ENCODE peak calls at places on chromosomes 5 and 9, in five cellular contexts. One of them, this sample, is unnamed.

GRCh38 chr9:99129091-99129490 is 24.2 kb downstream of the TGFBR1 start:
- DNase-seq in fibroblast of lung: no peak
- DNase-seq in mammary epithelial cell: peak
- DNase-seq in neural progenitor cell: no peak
- DNase-seq in astrocyte: no peak
- DNase-seq in this sample: no peak

GRCh38 chr5:163079618-163080017 is 357.8 kb upstream of the CCNG1 start:
- DNase-seq in fibroblast of lung: peak
- DNase-seq in mammary epithelial cell: no peak
- DNase-seq in neural progenitor cell: no peak
- DNase-seq in astrocyte: no peak
- DNase-seq in this sample: no peak

GRCh38 chr5:173247050-173247449 is 12.0 kb upstream of the NKX2-5 start:
- DNase-seq in fibroblast of lung: no peak
- DNase-seq in mammary epithelial cell: no peak
- DNase-seq in neural progenitor cell: no peak
- DNase-seq in astrocyte: no peak
- DNase-seq in this sample: no peak

GRCh38 chr5:23303836-23304235 is 203.6 kb upstream of the PRDM9 start:
- DNase-seq in fibroblast of lung: no peak
- DNase-seq in mammary epithelial cell: no peak
- DNase-seq in neural progenitor cell: no peak
- DNase-seq in astrocyte: no peak
- DNase-seq in this sample: no peak

GRCh38 chr5:6473284-6473683 is 24.6 kb downstream of the UBE2QL1 start:
- DNase-seq in fibroblast of lung: no peak
- DNase-seq in mammary epithelial cell: no peak
- DNase-seq in neural progenitor cell: no peak
- DNase-seq in astrocyte: no peak
- DNase-seq in this sample: no peak

GRCh38 chr5:74035521-74035937 is 409.5 kb downstream of the ARHGEF28 start:
- DNase-seq in fibroblast of lung: peak
- DNase-seq in mammary epithelial cell: peak
- DNase-seq in neural progenitor cell: no peak
- DNase-seq in astrocyte: peak
- DNase-seq in this sample: no peak

GRCh38 chr5:65871182-65871581 is 55.2 kb upstream of the ERBIN start:
- DNase-seq in fibroblast of lung: peak
- DNase-seq in mammary epithelial cell: peak
- DNase-seq in neural progenitor cell: no peak
- DNase-seq in astrocyte: peak
- DNase-seq in this sample: no peak

GRCh38 chr5:2724031-2724581 is 27.4 kb downstream of the IRX2 start:
- DNase-seq in fibroblast of lung: no peak
- DNase-seq in mammary epithelial cell: no peak
- DNase-seq in neural progenitor cell: no peak
- DNase-seq in astrocyte: no peak
- DNase-seq in this sample: no peak

GRCh38 chr9:124941689-124942561 is 1.0 kb upstream of the GOLGA1 start:
- DNase-seq in fibroblast of lung: peak
- DNase-seq in mammary epithelial cell: peak
- DNase-seq in neural progenitor cell: peak
- DNase-seq in astrocyte: no peak
- DNase-seq in this sample: no peak

GRCh38 chr9:75086443-75087278 is 1.3 kb downstream of the NMRK1 start:
- DNase-seq in fibroblast of lung: no peak
- DNase-seq in mammary epithelial cell: no peak
- DNase-seq in neural progenitor cell: no peak
- DNase-seq in astrocyte: no peak
- DNase-seq in this sample: no peak

GRCh38 chr9:94920439-94920951 is 194.0 kb downstream of the AOPEP start:
- DNase-seq in fibroblast of lung: peak
- DNase-seq in mammary epithelial cell: no peak
- DNase-seq in neural progenitor cell: no peak
- DNase-seq in astrocyte: peak
- DNase-seq in this sample: peak

GRCh38 chr5:27944471-27944870 is 906.1 kb upstream of the CDH9 start:
- DNase-seq in fibroblast of lung: peak
- DNase-seq in mammary epithelial cell: peak
- DNase-seq in neural progenitor cell: no peak
- DNase-seq in astrocyte: peak
- DNase-seq in this sample: no peak

GRCh38 chr5:77272206-77272605 is 61.7 kb downstream of the PDE8B start:
- DNase-seq in fibroblast of lung: no peak
- DNase-seq in mammary epithelial cell: no peak
- DNase-seq in neural progenitor cell: no peak
- DNase-seq in astrocyte: no peak
- DNase-seq in this sample: no peak

GRCh38 chr9:125984461-125984860 is 237.3 kb downstream of the PBX3 start:
- DNase-seq in fibroblast of lung: no peak
- DNase-seq in mammary epithelial cell: no peak
- DNase-seq in neural progenitor cell: no peak
- DNase-seq in astrocyte: no peak
- DNase-seq in this sample: no peak

GRCh38 chr9:71446499-71447411 is 321.6 kb downstream of the CEMIP2 start:
- DNase-seq in fibroblast of lung: peak
- DNase-seq in mammary epithelial cell: peak
- DNase-seq in neural progenitor cell: peak
- DNase-seq in astrocyte: peak
- DNase-seq in this sample: peak

DNA sequence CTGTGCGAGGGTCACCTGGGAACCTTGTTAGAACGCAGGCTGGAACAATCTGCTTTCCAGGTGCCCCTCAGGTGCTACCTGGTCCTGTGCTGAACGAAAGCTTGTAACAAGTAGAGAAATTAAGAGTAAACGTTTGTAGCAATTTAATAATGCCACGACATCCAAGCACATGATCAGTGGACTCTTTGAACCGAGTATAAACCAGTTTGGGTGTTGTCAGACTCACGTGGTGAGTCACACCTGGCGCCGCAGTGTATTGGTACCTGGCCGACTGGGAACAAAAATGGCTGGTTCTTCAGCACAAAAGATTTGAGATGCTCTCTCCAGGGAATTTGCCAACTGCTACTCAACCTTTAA is 913 bp upstream of the MYO10 start:
- DNase-seq in fibroblast of lung: no peak
- DNase-seq in mammary epithelial cell: peak
- DNase-seq in neural progenitor cell: no peak
- DNase-seq in astrocyte: no peak
- DNase-seq in this sample: no peak
- TF ChIP-seq EZH2 in fibroblast of lung: no peak
- TF ChIP-seq EZH2 in mammary epithelial cell: no peak
- TF ChIP-seq EZH2 in neural progenitor cell: no peak
- TF ChIP-seq EZH2 in astrocyte: no peak
- TF ChIP-seq EZH2 in this sample: no peak

GRCh38 chr5:180291943-180292831 is at the start of gene MAPK9:
- DNase-seq in fibroblast of lung: peak
- DNase-seq in mammary epithelial cell: peak
- DNase-seq in neural progenitor cell: peak
- DNase-seq in astrocyte: peak
- DNase-seq in this sample: no peak

GRCh38 chr5:180291234-180291940 is 496 bp downstream of the MAPK9 start:
- DNase-seq in fibroblast of lung: no peak
- DNase-seq in mammary epithelial cell: peak
- DNase-seq in neural progenitor cell: peak
- DNase-seq in astrocyte: no peak
- DNase-seq in this sample: no peak

GRCh38 chr5:180289433-180289832 is 2.5 kb downstream of the MAPK9 start:
- DNase-seq in fibroblast of lung: no peak
- DNase-seq in mammary epithelial cell: peak
- DNase-seq in neural progenitor cell: no peak
- DNase-seq in astrocyte: no peak
- DNase-seq in this sample: no peak

GRCh38 chr5:180289966-180290365 is 1.9 kb downstream of the MAPK9 start:
- DNase-seq in fibroblast of lung: no peak
- DNase-seq in mammary epithelial cell: no peak
- DNase-seq in neural progenitor cell: no peak
- DNase-seq in astrocyte: no peak
- DNase-seq in this sample: no peak

DNA sequence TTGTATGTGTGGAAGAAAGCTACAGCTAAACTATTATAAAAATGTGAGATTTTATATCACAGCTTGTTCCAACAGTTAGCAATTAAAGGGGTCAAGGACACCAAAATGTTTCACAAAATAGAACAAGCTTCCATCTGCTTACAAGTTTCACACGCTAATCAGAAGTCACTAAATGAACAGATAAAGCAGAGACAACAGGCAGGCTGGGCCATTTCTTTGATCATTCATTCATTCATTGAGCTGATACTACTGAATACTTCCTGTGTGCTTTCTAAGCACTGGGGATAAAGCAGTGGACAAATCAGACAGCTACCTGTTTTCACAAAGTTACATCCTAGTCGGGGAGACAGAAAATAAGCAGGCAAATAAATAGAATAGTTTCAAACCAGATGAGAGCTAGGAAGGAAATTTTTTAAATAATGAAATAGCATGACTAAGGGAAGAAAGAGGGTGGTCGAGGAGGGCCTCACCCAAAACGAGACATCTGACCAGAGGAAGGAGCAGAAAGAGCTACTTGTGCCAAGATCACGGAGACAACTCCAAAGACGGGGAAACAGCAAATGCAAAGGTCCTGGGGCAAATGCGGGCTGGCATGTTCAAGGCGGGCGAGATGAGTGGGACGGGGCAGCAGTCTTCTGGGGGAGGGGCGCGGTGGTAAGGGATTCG is 1.2 kb downstream of the MAPK9 start:
- DNase-seq in fibroblast of lung: no peak
- DNase-seq in mammary epithelial cell: no peak
- DNase-seq in neural progenitor cell: no peak
- DNase-seq in astrocyte: no peak
- DNase-seq in this sample: no peak
- H3K4me3 ChIP-seq in fibroblast of lung: peak
- H3K4me3 ChIP-seq in mammary epithelial cell: peak
- H3K4me3 ChIP-seq in neural progenitor cell: peak
- H3K4me3 ChIP-seq in astrocyte: peak
- H3K4me3 ChIP-seq in this sample: peak

GRCh38 chr9:114400219-114400618 is 12.4 kb upstream of the AKNA start:
- DNase-seq in fibroblast of lung: peak
- DNase-seq in mammary epithelial cell: peak
- DNase-seq in neural progenitor cell: no peak
- DNase-seq in astrocyte: no peak
- DNase-seq in this sample: no peak
- H3K27ac ChIP-seq in fibroblast of lung: no peak
- H3K27ac ChIP-seq in mammary epithelial cell: peak
- H3K27ac ChIP-seq in neural progenitor cell: no peak
- H3K27ac ChIP-seq in astrocyte: no peak
- H3K27ac ChIP-seq in this sample: no peak

DNA sequence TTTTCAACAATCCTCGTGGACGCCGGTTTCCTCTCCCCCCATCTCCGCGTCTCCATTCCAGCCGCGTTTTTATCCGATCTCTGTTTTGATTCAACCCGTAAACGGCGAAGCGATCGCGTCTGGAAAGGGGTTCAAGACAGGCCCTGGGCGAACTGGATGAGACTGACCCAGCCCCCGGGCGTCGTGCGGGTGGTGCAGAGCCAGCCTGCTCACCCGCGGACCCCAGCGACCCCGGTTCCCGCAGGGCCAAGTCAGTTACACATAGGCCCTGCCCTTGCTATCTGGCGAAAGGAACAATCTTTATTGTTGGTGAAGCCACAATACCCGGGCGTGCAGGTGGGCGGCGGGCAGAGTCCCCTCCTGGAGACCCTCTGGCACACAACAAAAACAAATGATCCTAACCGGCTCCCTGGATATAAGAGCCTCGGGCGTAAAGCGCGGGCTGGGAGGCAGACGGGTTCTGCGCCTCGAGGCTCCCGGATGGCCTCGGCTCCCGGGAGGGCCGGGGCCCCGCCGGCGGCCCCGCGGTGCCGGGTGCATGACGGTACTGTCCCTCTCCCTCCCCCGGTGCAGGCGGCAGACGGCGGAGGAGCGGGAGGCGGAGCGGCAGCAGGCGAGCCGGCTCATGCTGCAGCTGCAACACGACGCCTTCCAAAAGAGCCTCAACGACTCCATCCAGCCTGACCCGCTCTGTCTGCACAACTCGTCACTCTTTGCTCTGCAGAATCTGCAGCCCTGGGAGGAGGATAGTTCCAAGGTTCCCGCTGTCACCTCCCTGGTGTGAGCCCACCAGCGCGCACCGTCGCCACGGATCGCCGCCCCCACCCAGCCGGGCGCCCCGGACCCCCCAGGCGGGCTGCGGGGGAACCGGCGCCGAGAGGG is 2.0 kb downstream of the TLX3 start:
- DNase-seq in fibroblast of lung: no peak
- DNase-seq in mammary epithelial cell: peak
- DNase-seq in neural progenitor cell: peak
- DNase-seq in astrocyte: no peak
- DNase-seq in this sample: no peak
- TF ChIP-seq EZH2 in fibroblast of lung: peak
- TF ChIP-seq EZH2 in mammary epithelial cell: peak
- TF ChIP-seq EZH2 in neural progenitor cell: peak
- TF ChIP-seq EZH2 in astrocyte: peak
- TF ChIP-seq EZH2 in this sample: no peak

GRCh38 chr5:88882321-88883038 is 504 bp downstream of the MEF2C start:
- DNase-seq in fibroblast of lung: no peak
- DNase-seq in mammary epithelial cell: no peak
- DNase-seq in neural progenitor cell: no peak
- DNase-seq in astrocyte: no peak
- DNase-seq in this sample: no peak

GRCh38 chr5:88879724-88880123 is 3.3 kb downstream of the MEF2C start:
- DNase-seq in fibroblast of lung: no peak
- DNase-seq in mammary epithelial cell: no peak
- DNase-seq in neural progenitor cell: peak
- DNase-seq in astrocyte: no peak
- DNase-seq in this sample: no peak

GRCh38 chr5:88883059-88883565 is at the start of gene MEF2C:
- DNase-seq in fibroblast of lung: peak
- DNase-seq in mammary epithelial cell: peak
- DNase-seq in neural progenitor cell: peak
- DNase-seq in astrocyte: peak
- DNase-seq in this sample: no peak

GRCh38 chr5:88880196-88880595 is 2.8 kb downstream of the MEF2C start:
- DNase-seq in fibroblast of lung: no peak
- DNase-seq in mammary epithelial cell: no peak
- DNase-seq in neural progenitor cell: no peak
- DNase-seq in astrocyte: no peak
- DNase-seq in this sample: no peak

DNA sequence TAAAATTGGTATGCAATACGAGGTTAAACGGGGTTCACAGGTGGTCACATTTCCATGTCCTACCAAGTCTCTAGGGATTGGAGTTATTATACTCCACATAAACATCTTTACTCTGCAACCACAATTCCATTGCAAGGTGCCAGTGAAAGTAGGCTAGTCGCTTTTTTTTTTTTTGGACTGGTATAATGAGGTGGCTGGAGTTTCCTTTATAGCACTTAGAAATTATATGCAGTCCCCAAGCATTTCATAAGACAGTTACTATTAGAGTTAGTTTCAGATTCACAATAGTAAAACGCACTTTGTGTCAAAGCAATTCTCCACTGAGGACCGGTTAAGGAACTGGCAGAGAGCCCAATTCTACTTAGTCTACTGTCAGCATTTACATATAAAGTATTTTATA is 1.4 kb downstream of the MEF2C start:
- DNase-seq in fibroblast of lung: no peak
- DNase-seq in mammary epithelial cell: no peak
- DNase-seq in neural progenitor cell: no peak
- DNase-seq in astrocyte: no peak
- DNase-seq in this sample: no peak
- H3K4me3 ChIP-seq in fibroblast of lung: peak
- H3K4me3 ChIP-seq in mammary epithelial cell: no peak
- H3K4me3 ChIP-seq in neural progenitor cell: no peak
- H3K4me3 ChIP-seq in astrocyte: peak
- H3K4me3 ChIP-seq in this sample: peak

This sample was measured in SK-N-MC.